ENCODE peak calls at places on chromosomes 4 and X, in ten cellular contexts. E is aorta; I is neural crest cell; Y is activated CD4-positive, alpha-beta T cell treated with anti-CD3 and anti-CD28 coated beads, Interleukin-2, amount 10 ng/mL, durations not matched to agents 7 days and 5 days; S is RPMI8226; O is GM23248; A is activated naive CD8-positive, alpha-beta T cell treated with anti-CD3 and anti-CD28 coated beads for 36 hours; G is bronchial epithelial cell; D is iPS-NIHi11; V is left cardiac atrium. Z is an unnamed sample.
A peak's percentile ranks its signal among the peaks of the same experiment; 100 is the strongest.

GRCh38 chr4:7055111-7055989 is 12.2 kb downstream of the TADA2B start:
- DNase-seq in E (peak; percentile 35), I (no peak), Y (no peak), S (no peak), O (peak; percentile 27), A (no peak), G (peak; percentile 37), D (no peak), V (peak; percentile 22), Z (no peak)

GRCh38 chr4:134862116-134862515 is 660.5 kb upstream of the PABPC4L start:
- DNase-seq in E (no peak), I (no peak), Y (no peak), S (no peak), O (no peak), A (no peak), G (peak; percentile 0), D (no peak), V (no peak), Z (no peak)

GRCh38 chrX:18956322-18957032 is 27.4 kb downstream of the PHKA2 start:
- DNase-seq in E (no peak), I (no peak), Y (no peak), S (no peak), O (no peak), A (no peak), G (no peak), D (no peak), V (no peak), Z (no peak)

GRCh38 chr4:105994061-105994460 is 98.8 kb downstream of the NPNT start:
- DNase-seq in E (no peak), I (no peak), Y (no peak), S (no peak), O (no peak), A (no peak), G (no peak), D (no peak), V (no peak), Z (no peak)

GRCh38 chr4:15569746-15570145 is 85.4 kb downstream of the FBXL5 start:
- DNase-seq in E (no peak), I (no peak), Y (no peak), S (no peak), O (no peak), A (no peak), G (no peak), D (no peak), V (no peak), Z (no peak)

GRCh38 chr4:26060286-26060685 is 146.3 kb downstream of the SMIM20 start:
- DNase-seq in E (no peak), I (no peak), Y (no peak), S (no peak), O (peak; percentile 43), A (no peak), G (peak; percentile 81), D (no peak), V (no peak), Z (no peak)

GRCh38 chr4:151561551-151562256 is 152.7 kb downstream of the FHIP1A start:
- DNase-seq in E (no peak), I (no peak), Y (no peak), S (no peak), O (peak; percentile 51), A (no peak), G (no peak), D (no peak), V (no peak), Z (no peak)

GRCh38 chrX:13194291-13195103 is 125.4 kb downstream of the ATXN3L start:
- DNase-seq in E (no peak), I (no peak), Y (no peak), S (no peak), O (no peak), A (no peak), G (no peak), D (no peak), V (no peak), Z (no peak)

GRCh38 chr4:73751166-73751565 is 10.8 kb downstream of the CXCL8 start:
- DNase-seq in E (no peak), I (no peak), Y (no peak), S (no peak), O (no peak), A (no peak), G (no peak), D (no peak), V (no peak), Z (no peak)